ENCODE peak calls at places on chromosome 9, in seven cellular contexts. T is CD8-positive, alpha-beta memory T cell; G is neural progenitor cell; V is uterus; D is CD4-positive, CD25-positive, alpha-beta regulatory T cell; X is A673; B is suprapubic skin. I is an unnamed sample.

GRCh38 chr9:91678807-91679206 is 255.2 kb upstream of the NFIL3 start:
- DNase-seq in T (no peak), B (no peak), G (no peak), V (no peak), X (no peak), D (no peak), I (no peak)

GRCh38 chr9:112271466-112272098 is 61.8 kb downstream of the PTBP3 start:
- DNase-seq in V (no peak), X (no peak), D (no peak), G (no peak), B (no peak), T (no peak), I (no peak)

GRCh38 chr9:69762527-69762926 is 2.7 kb upstream of the PTAR1 start:
- DNase-seq in V (no peak), T (no peak), X (no peak), B (no peak), D (no peak), G (no peak), I (no peak)

GRCh38 chr9:129365196-129365595 is 187.1 kb upstream of the IER5L start:
- DNase-seq in V (no peak), T (no peak), G (no peak), X (no peak), D (no peak), B (no peak), I (no peak)

GRCh38 chr9:22031664-22032411 is 22.7 kb upstream of the CDKN2B start:
- DNase-seq in V (no peak), X (no peak), T (no peak), G (no peak), B (no peak), D (no peak), I (no peak)

GRCh38 chr9:69976165-69976564 is 67.5 kb upstream of the MAMDC2 start:
- DNase-seq in B (no peak), V (no peak), G (no peak), T (no peak), X (peak), D (no peak), I (no peak)

GRCh38 chr9:81479573-81479972 is 209.8 kb downstream of the TLE1 start:
- DNase-seq in X (no peak), D (no peak), T (no peak), B (no peak), V (no peak), G (no peak), I (no peak)

GRCh38 chr9:81538929-81539716 is 150.2 kb downstream of the TLE1 start:
- DNase-seq in G (no peak), B (no peak), D (no peak), T (no peak), V (no peak), X (no peak), I (no peak)

GRCh38 chr9:89598926-89599325 is 5.9 kb upstream of the GADD45G start:
- DNase-seq in G (no peak), X (no peak), T (no peak), D (no peak), B (no peak), V (no peak), I (no peak)

GRCh38 chr9:21904371-21904770 is 89.8 kb downstream of the CDKN2A start:
- DNase-seq in V (no peak), T (no peak), B (no peak), G (no peak), D (no peak), X (no peak), I (no peak)

GRCh38 chr9:79256691-79257213 is 315.0 kb upstream of the TLE4 start:
- DNase-seq in V (no peak), G (peak), B (no peak), X (peak), T (no peak), D (no peak), I (no peak)

GRCh38 chr9:137256362-137256761 is 1.2 kb downstream of the NELFB start:
- DNase-seq in G (no peak), B (no peak), T (no peak), D (no peak), V (no peak), X (no peak), I (no peak)

GRCh38 chr9:94983552-94983951 is 257.1 kb downstream of the AOPEP start:
- DNase-seq in V (no peak), G (no peak), B (no peak), D (no peak), T (no peak), X (no peak), I (no peak)

GRCh38 chr9:94982211-94982610 is 255.7 kb downstream of the AOPEP start:
- DNase-seq in T (no peak), V (no peak), B (no peak), G (no peak), X (no peak), D (no peak), I (no peak)

GRCh38 chr9:94985649-94986048 is 259.1 kb downstream of the AOPEP start:
- DNase-seq in D (no peak), X (no peak), B (no peak), G (no peak), T (no peak), V (no peak), I (no peak)

GRCh38 chr9:94987731-94988130 is 261.2 kb downstream of the AOPEP start:
- DNase-seq in D (no peak), B (no peak), G (no peak), X (no peak), T (no peak), V (no peak), I (no peak)

DNA sequence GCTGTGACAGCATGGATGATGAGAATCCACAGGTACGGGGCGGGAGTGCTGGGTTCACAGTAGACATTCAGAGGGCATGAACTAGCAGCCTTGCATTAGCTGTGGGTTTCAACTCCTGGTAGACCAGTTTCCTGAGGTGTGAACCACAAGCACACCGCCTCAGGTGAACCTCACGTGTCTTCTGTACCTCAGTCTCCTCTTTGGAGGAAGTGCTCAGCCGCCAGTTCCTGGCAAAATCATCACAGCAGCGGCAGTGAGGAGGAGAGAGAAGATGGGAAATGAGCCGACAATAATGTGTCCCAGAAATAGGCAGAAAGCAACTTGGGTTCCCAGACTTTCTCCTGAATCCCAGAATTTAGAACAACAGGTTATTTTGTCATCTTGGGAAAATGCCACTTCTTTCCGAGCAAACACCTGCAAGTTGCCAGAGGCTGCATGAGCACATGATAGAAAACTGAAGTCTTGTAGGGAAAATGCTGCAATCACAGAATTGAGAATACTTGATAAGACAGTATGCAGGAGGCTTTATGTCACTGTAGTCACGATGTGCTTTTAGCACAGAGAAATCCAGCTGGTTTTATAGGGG is 258.5 kb downstream of the AOPEP start:
- DNase-seq in B (no peak), X (no peak), T (no peak), D (no peak), G (no peak), V (no peak), I (no peak)
- H3K4me3 ChIP-seq in B (no peak), X (no peak), T (no peak), D (no peak), G (no peak), V (no peak), I (no peak)

DNA sequence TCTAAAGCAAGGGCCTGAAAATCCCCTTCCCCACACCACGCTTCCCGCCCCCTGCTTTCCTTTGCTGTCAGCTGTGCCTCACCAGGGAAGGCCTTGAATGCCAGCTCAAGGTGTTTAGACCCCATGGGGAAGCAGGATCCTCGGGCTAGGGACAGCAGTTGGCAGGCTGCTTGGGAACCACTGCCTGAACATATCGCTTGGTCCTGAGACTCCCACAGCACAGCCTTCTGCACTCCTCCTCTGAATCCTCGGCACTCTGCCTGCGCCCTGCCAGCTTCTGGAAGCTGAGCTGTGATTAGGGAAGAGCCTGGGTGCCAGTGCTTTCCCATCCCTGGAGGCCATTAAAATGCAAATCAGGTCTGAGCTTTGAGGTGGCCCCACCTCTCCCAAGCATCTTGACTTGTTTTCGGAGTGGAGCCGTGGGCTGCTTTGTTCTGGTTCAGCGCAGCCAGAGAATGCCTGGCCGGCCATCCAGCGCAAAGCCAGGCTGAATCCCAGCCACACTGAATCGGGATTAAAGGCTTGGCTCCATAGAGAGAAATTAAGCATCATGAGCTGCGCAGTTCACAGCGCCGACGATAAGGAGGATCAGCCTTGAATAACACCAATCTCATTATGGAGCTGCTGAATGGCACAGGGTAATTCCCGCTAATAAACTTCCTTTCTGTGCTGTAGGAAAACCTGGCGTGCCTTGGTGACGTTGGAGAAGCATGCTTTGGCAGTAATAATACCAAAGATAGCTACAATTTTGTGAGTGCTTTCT is 40.0 kb downstream of the AMBP start:
- DNase-seq in G (peak), D (no peak), T (no peak), V (peak), B (peak), X (peak), I (no peak)
- H3K27ac ChIP-seq in G (peak), D (no peak), T (no peak), V (no peak), B (no peak), X (no peak), I (no peak)

GRCh38 chr9:805151-805550 is 36.3 kb upstream of the DMRT1 start:
- DNase-seq in B (no peak), G (no peak), D (no peak), T (no peak), V (no peak), X (no peak), I (no peak)

GRCh38 chr9:806285-807156 is 35.0 kb upstream of the DMRT1 start:
- DNase-seq in T (no peak), D (peak), G (peak), B (peak), V (no peak), X (peak), I (no peak)

GRCh38 chr9:811101-811531 is 30.4 kb upstream of the DMRT1 start:
- DNase-seq in G (no peak), V (no peak), T (no peak), X (no peak), D (no peak), B (no peak), I (peak)
- H3K4me3 ChIP-seq in G (no peak), V (no peak), T (no peak), X (no peak), D (no peak), B (no peak), I (no peak)

DNA sequence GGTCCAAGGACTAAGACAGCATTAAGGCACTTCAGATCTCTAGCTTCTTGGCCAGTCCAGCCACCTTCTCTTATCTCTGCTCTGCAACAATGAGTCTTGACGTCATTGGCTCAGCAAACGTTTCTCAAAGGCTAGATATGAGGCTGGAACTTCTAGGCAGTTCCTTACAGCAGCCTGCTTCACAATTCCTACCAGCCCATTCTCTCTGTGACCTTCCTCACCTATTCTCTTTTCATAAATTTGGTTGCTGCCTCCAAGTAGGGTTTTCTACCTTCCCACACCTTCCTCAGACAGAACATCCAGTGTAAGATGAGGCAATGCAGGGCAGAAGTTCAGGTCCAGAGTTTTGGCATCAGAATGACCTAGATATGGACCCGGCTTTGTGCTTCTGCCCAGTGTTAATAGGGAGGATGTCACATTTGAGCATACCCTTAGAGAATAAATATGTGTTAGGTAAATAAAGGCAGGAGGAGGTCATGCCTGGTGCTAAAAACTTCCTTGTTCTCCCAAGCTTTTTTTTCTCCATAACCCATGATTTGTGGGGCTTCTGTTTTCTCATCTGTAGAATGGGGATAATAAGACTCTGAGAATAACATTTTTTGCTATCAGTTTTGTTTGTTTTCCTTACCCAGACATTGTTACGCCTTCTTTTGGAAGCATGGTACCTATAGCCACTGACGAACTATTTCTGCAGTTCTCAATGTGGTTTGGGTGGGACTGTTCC is 220.7 kb upstream of the TRIM32 start:
- DNase-seq in X (no peak), G (no peak), D (no peak), T (no peak), B (no peak), V (no peak), I (no peak)
- H3K27ac ChIP-seq in X (no peak), G (no peak), D (no peak), T (peak), B (no peak), V (no peak), I (no peak)

I was measured in left ventricle myocardium inferior.